ENCODE peak calls at places on chromosome 5, in five cellular contexts. O, N, I, Q and C are unnamed samples.
A peak's percentile ranks its signal among the peaks of the same experiment; 100 is the strongest.

GRCh38 chr5:54601832-54602231 is 84.3 kb downstream of the SNX18 start:
- DNase-seq in N (no peak), O (no peak), Q (no peak), I (no peak), C (no peak)

GRCh38 chr5:74314906-74315305 is 325.6 kb downstream of the ENC1 start:
- DNase-seq in I (no peak), Q (no peak), O (no peak), N (no peak), C (no peak)

GRCh38 chr5:67245259-67245846 is 48.8 kb upstream of the CD180 start:
- DNase-seq in Q (no peak), O (no peak), N (no peak), I (no peak), C (no peak)

GRCh38 chr5:179486596-179487051 is 63.7 kb upstream of the RUFY1 start:
- DNase-seq in O (no peak), Q (no peak), I (no peak), N (peak; percentile 11), C (no peak)

GRCh38 chr5:44641820-44642219 is 166.9 kb upstream of the MRPS30 start:
- DNase-seq in N (no peak), I (no peak), O (no peak), Q (no peak), C (no peak)

GRCh38 chr5:81912933-81913332 is 58.9 kb upstream of the ATG10 start:
- DNase-seq in I (no peak), O (no peak), Q (no peak), N (no peak), C (no peak)

GRCh38 chr5:171813270-171813669 is 27.7 kb downstream of the SMIM23 start:
- DNase-seq in I (no peak), O (no peak), Q (no peak), N (no peak), C (no peak)

GRCh38 chr5:160192424-160192823 is 36.9 kb upstream of the FABP6 start:
- DNase-seq in I (no peak), O (no peak), N (no peak), Q (no peak), C (no peak)

GRCh38 chr5:60339691-60340191 is 360.2 kb downstream of the DEPDC1B start:
- DNase-seq in N (no peak), O (peak; percentile 11), I (no peak), Q (no peak), C (no peak)

GRCh38 chr5:172733179-172733973 is 37.6 kb downstream of the DUSP1 start:
- DNase-seq in I (peak; percentile 69), N (peak; percentile 98), O (peak; percentile 74), Q (no peak), C (no peak)

GRCh38 chr5:138068742-138069375 is 15.0 kb upstream of the WNT8A start:
- DNase-seq in O (peak; percentile 35), I (peak; percentile 67), Q (peak; percentile 61), N (peak; percentile 55), C (peak; percentile 84)

GRCh38 chr5:66171349-66172344 is 27.5 kb downstream of the SREK1 start:
- DNase-seq in Q (peak; percentile 69), I (no peak), N (peak; percentile 70), O (no peak), C (peak; percentile 67)

GRCh38 chr5:56522972-56523371 is 289.8 kb upstream of the ANKRD55 start:
- DNase-seq in I (no peak), N (no peak), Q (no peak), O (peak; percentile 58), C (no peak)

GRCh38 chr5:139164020-139164419 is 34.1 kb downstream of the SIL1 start:
- DNase-seq in I (no peak), O (no peak), N (no peak), Q (no peak), C (peak; percentile 7)

GRCh38 chr5:163658702-163659567 is 153.5 kb downstream of the MAT2B start:
- DNase-seq in Q (no peak), N (no peak), I (no peak), O (no peak), C (no peak)

GRCh38 chr5:8981496-8981895 is 564.4 kb downstream of the SEMA5A start:
- DNase-seq in O (no peak), I (no peak), N (no peak), Q (no peak), C (no peak)

GRCh38 chr5:130277002-130277401 is 372.7 kb downstream of the CHSY3 start:
- DNase-seq in I (no peak), N (no peak), O (no peak), Q (no peak), C (no peak)

GRCh38 chr5:158614951-158615350 is 484.8 kb downstream of the EBF1 start:
- DNase-seq in Q (no peak), I (no peak), O (no peak), N (no peak), C (no peak)

GRCh38 chr5:141811287-141812155 is 66.7 kb downstream of the PCDH1 start:
- DNase-seq in O (no peak), Q (peak; percentile 12), I (no peak), N (no peak), C (peak; percentile 49)

GRCh38 chr5:151085517-151086031 is 4.7 kb upstream of the TNIP1 start:
- DNase-seq in Q (no peak), N (no peak), O (no peak), I (no peak), C (peak; percentile 56)

GRCh38 chr5:175697846-175698245 is 40.0 kb downstream of the HRH2 start:
- DNase-seq in Q (no peak), I (peak; percentile 17), O (no peak), N (no peak), C (no peak)

GRCh38 chr5:175059687-175060194 is 335.4 kb downstream of the MSX2 start:
- DNase-seq in N (no peak), Q (peak; percentile 27), O (no peak), I (no peak), C (peak; percentile 25)

GRCh38 chr5:91283899-91284298 is 99.2 kb downstream of the ARRDC3 start:
- DNase-seq in Q (no peak), I (no peak), N (peak; percentile 80), O (no peak), C (no peak)

GRCh38 chr5:177369050-177369912 is 11.6 kb downstream of the RGS14 start:
- DNase-seq in Q (peak; percentile 47), N (no peak), I (no peak), O (no peak), C (peak; percentile 45)

GRCh38 chr5:19554524-19554923 is 433.5 kb downstream of the CDH18 start:
- DNase-seq in O (no peak), I (no peak), Q (no peak), N (no peak), C (no peak)
- TF ChIP-seq CTCF in O (no peak), I (no peak), Q (no peak), N (no peak), C (no peak)

DNA sequence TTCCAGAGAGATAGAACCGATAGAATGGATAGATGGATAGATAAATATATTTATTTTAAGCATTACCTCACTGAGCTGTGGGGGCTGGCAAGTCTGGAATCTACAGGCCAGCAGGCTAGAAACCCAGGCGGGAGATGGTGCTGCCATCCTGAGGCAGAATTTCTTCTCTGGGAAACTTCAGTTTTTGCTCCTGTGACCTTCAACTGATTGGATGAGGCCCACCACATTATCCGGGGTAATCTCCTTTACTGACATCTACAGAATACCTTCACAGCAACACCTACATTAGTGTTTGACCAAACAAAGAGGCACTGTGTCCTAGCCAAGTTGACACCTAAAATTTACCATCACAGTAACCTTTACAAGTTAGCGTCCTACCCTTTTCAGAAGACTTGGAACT is 29.2 kb upstream of the TENT4A start:
- DNase-seq in Q (no peak), N (no peak), I (no peak), O (no peak), C (no peak)
- TF ChIP-seq CTCF in Q (no peak), N (no peak), I (no peak), O (no peak), C (no peak)

DNA sequence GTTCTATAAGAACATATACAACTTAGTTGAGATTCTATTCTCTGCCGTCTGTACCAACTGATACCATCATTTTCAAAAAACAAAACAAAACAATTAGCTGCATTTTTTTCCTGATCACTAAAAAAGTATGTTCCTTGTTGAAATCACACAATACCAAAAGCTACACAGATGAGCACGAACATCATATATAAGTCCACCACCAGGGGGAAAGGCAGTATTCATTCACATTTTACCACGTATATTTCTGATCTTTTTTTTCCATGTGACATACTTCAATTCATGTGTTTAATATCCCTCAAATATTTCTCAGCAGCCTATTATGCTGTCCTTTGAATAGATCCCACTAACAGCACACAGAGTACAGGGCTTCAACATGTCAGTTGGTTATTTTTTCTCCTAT is 40.6 kb downstream of the IRX2 start:
- DNase-seq in Q (no peak), I (no peak), O (no peak), N (no peak), C (no peak)
- TF ChIP-seq CTCF in Q (no peak), I (no peak), O (no peak), N (peak; percentile 73), C (no peak)

DNA sequence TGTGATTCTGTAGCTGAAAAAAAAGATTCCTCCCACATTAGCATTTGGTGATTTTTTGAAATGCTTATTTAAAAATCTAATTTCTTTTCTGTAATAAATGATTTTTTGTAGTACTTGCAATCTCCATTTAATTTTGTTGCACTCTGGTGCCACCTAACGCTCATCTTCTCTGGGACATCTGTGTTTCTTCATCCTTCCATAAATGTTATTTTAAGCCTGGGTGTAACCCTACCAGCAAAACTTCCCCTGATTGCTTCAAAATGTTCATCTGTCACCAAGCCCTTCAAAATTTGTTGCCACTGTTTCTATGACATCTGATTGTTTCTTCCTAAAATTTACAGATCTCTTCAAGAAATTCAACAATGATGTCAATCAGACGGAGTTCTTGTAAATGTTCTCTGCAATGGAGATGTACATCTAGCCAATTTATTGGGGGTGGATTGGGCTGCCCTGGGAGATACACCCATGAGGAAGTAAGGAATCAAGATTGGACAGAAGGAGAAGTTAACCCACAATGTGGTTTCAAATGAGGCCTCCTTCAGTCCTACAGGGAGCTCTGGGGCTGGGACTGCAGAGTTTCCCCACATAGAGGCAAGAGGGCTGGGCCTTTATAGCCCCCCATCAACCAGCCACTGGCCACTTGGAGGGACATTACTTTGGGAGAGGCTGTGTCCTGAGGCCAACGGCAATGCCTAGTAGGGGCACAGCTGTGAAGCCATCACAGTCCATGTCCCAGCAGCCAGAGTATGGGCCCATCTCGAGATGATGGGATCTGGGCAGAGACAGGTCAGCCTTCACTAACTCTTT is 23.3 kb downstream of the MCTP1 start:
- DNase-seq in I (no peak), N (peak; percentile 29), O (no peak), Q (peak; percentile 37), C (peak; percentile 35)
- TF ChIP-seq CTCF in I (no peak), N (peak; percentile 80), O (no peak), Q (peak; percentile 57), C (peak; percentile 44)

GRCh38 chr5:148732692-148733091 is 78.4 kb upstream of the HTR4 start:
- DNase-seq in N (no peak), I (no peak), Q (no peak), O (no peak), C (no peak)

GRCh38 chr5:148730955-148731898 is 76.9 kb upstream of the HTR4 start:
- DNase-seq in I (no peak), Q (peak; percentile 92), N (peak; percentile 88), O (peak; percentile 40), C (peak; percentile 89)

GRCh38 chr5:148725675-148726074 is 71.3 kb upstream of the HTR4 start:
- DNase-seq in O (no peak), N (no peak), Q (no peak), I (no peak), C (no peak)

GRCh38 chr5:148730272-148730954 is 76.1 kb upstream of the HTR4 start:
- DNase-seq in N (peak; percentile 29), I (no peak), O (no peak), Q (no peak), C (no peak)

DNA sequence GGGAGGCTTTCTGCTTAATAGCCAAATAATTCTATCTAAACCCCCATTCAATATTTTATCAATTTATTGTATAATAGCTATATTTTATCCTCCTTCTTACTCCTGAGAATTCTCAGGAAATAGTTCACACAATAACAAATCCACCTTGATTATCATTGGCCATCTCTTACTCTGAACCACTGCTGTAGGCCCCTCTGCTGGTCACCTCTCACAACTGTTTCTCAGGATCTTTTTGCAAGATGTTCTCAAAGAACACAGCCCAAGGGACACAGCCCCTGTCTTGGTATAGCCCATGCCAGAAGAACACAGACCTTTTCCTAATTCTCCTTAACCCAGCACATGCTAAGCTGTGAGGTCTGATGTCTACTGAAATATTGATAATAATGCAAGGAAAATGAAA is 74.9 kb upstream of the HTR4 start:
- DNase-seq in I (no peak), O (no peak), N (no peak), Q (peak; percentile 23), C (no peak)
- TF ChIP-seq CTCF in I (no peak), O (no peak), N (peak; percentile 55), Q (peak; percentile 43), C (no peak)